ENCODE peak calls at places on chromosome 21, in seven cellular contexts. H, K, C, V, O, R and P are unnamed samples.

GRCh38 chr21:45146301-45146700 is 71.9 kb downstream of the ADARB1 start:
- DNase-seq in K (no peak), O (no peak), R (no peak), V (no peak), H (no peak), C (no peak), P (no peak)

GRCh38 chr21:34313116-34313515 is 50.7 kb upstream of the KCNE2 start:
- DNase-seq in O (no peak), K (no peak), R (no peak), C (no peak), V (no peak), H (no peak), P (no peak)

GRCh38 chr21:36359185-36359584 is 26.0 kb upstream of the CHAF1B start:
- DNase-seq in R (no peak), H (no peak), C (no peak), K (no peak), V (no peak), O (no peak), P (no peak)

GRCh38 chr21:37742532-37742931 is 173.7 kb downstream of the KCNJ6 start:
- DNase-seq in V (no peak), C (no peak), O (no peak), K (no peak), R (no peak), H (no peak), P (no peak)

GRCh38 chr21:36120304-36120902 is 14.5 kb upstream of the CBR3 start:
- DNase-seq in V (no peak), H (no peak), R (no peak), C (no peak), O (no peak), K (no peak), P (no peak)

GRCh38 chr21:42097274-42097673 is 26.2 kb downstream of the UMODL1 start:
- DNase-seq in O (no peak), K (no peak), R (no peak), C (no peak), V (no peak), H (no peak), P (no peak)

GRCh38 chr21:44736291-44737004 is 25.1 kb upstream of the TSPEAR start:
- DNase-seq in C (peak; percentile 56), O (no peak), K (no peak), R (no peak), H (no peak), V (no peak), P (no peak)

GRCh38 chr21:33858672-33859372 is 56.8 kb downstream of the ATP5PO start:
- DNase-seq in K (no peak), H (no peak), O (no peak), R (no peak), C (no peak), V (no peak), P (no peak)

GRCh38 chr21:28283652-28284490 is 708.8 kb downstream of the LTN1 start:
- DNase-seq in C (no peak), R (no peak), H (no peak), V (no peak), O (peak; percentile 84), K (no peak), P (no peak)

GRCh38 chr21:19433623-19434022 is 1030.0 kb upstream of the TMPRSS15 start:
- DNase-seq in K (no peak), V (no peak), C (no peak), O (no peak), H (no peak), R (no peak), P (no peak)

GRCh38 chr21:42527127-42527488 is 13.5 kb downstream of the SLC37A1 start:
- DNase-seq in K (no peak), V (no peak), C (no peak), H (no peak), O (no peak), R (no peak), P (no peak)

GRCh38 chr21:43699933-43700599 is 18.9 kb upstream of the PDXK start:
- DNase-seq in V (no peak), O (no peak), C (no peak), R (no peak), H (no peak), K (no peak), P (peak; percentile 19)

GRCh38 chr21:31530364-31530763 is 129.1 kb upstream of the SOD1 start:
- DNase-seq in H (no peak), C (no peak), O (no peak), K (no peak), V (no peak), R (no peak), P (no peak)

GRCh38 chr21:28884481-28884880 is 108.2 kb downstream of the LTN1 start:
- DNase-seq in O (no peak), R (no peak), V (no peak), C (no peak), H (no peak), K (no peak), P (no peak)

GRCh38 chr21:46110499-46111192 is 12.7 kb downstream of the COL6A2 start:
- DNase-seq in O (no peak), R (no peak), H (no peak), C (peak; percentile 42), V (no peak), K (no peak), P (no peak)

GRCh38 chr21:38988211-38989096 is 182.7 kb downstream of the ETS2 start:
- DNase-seq in V (peak; percentile 63), H (no peak), R (no peak), O (no peak), K (no peak), C (no peak), P (peak; percentile 48)